ENCODE peak calls at places on chromosomes 12 and 14, in four cellular contexts. I is lower lobe of right lung, O is hepatocyte, N is gastrocnemius medialis. F is an unnamed sample. For H3K4me1, the result is how much of the 10 kb centered on the place peaks cover.

GRCh38 chr12:3242199-3242863 is 165.2 kb downstream of the TSPAN9 start:
- DNase-seq in O (no peak), N (peak), I (no peak), F (no peak)

GRCh38 chr12:30740274-30740673 is 14.5 kb downstream of the CAPRIN2 start:
- DNase-seq in I (no peak), O (no peak), N (no peak), F (no peak)

GRCh38 chr14:63204407-63205280 is at the start of gene RHOJ:
- DNase-seq in O (peak), N (no peak), I (no peak), F (peak)

GRCh38 chr14:61585598-61586538 is 109.4 kb upstream of the HIF1A start:
- DNase-seq in I (no peak), O (peak), N (no peak), F (no peak)

GRCh38 chr12:113214938-113215400 is 6.3 kb upstream of the TPCN1 start:
- DNase-seq in O (peak), I (peak), N (peak), F (no peak)

GRCh38 chr14:20630340-20631022 is 11.0 kb downstream of the OR6S1 start:
- DNase-seq in N (no peak), O (peak), I (no peak), F (peak)

GRCh38 chr12:11763760-11764520 is 114.5 kb downstream of the ETV6 start:
- DNase-seq in O (no peak), N (no peak), I (no peak), F (peak)

GRCh38 chr12:3491938-3492867 is 1.2 kb downstream of the PRMT8 start:
- DNase-seq in N (no peak), I (peak), O (peak), F (peak)

GRCh38 chr14:21680072-21680471 is 6.5 kb upstream of the OR4E1 start:
- DNase-seq in N (no peak), I (no peak), O (no peak), F (peak)

GRCh38 chr14:94857985-94858384 is 88.1 kb upstream of the GSC start:
- DNase-seq in N (no peak), I (no peak), O (no peak), F (no peak)

GRCh38 chr12:19482551-19483109 is 43.3 kb downstream of the AEBP2 start:
- DNase-seq in O (peak), I (peak), N (peak), F (peak)

GRCh38 chr12:123263196-123263817 is 8.3 kb downstream of the CDK2AP1 start:
- DNase-seq in N (no peak), O (no peak), I (peak), F (no peak)

GRCh38 chr12:47990351-47991105 is 13.7 kb downstream of the COL2A1 start:
- DNase-seq in O (peak), I (no peak), N (no peak), F (no peak)

GRCh38 chr12:42332301-42332894 is 6.4 kb downstream of the PPHLN1 start:
- DNase-seq in I (no peak), O (peak), N (no peak), F (peak)

GRCh38 chr14:75805646-75806045 is 144.6 kb downstream of the TTLL5 start:
- DNase-seq in I (no peak), O (no peak), N (no peak), F (no peak)

GRCh38 chr12:6321905-6322304 is 11.4 kb downstream of the PLEKHG6 start:
- DNase-seq in I (no peak), N (peak), O (no peak), F (no peak)
- H3K4me1 ChIP-seq in I (half or more), N (under half), O (under half), F (under half)

DNA sequence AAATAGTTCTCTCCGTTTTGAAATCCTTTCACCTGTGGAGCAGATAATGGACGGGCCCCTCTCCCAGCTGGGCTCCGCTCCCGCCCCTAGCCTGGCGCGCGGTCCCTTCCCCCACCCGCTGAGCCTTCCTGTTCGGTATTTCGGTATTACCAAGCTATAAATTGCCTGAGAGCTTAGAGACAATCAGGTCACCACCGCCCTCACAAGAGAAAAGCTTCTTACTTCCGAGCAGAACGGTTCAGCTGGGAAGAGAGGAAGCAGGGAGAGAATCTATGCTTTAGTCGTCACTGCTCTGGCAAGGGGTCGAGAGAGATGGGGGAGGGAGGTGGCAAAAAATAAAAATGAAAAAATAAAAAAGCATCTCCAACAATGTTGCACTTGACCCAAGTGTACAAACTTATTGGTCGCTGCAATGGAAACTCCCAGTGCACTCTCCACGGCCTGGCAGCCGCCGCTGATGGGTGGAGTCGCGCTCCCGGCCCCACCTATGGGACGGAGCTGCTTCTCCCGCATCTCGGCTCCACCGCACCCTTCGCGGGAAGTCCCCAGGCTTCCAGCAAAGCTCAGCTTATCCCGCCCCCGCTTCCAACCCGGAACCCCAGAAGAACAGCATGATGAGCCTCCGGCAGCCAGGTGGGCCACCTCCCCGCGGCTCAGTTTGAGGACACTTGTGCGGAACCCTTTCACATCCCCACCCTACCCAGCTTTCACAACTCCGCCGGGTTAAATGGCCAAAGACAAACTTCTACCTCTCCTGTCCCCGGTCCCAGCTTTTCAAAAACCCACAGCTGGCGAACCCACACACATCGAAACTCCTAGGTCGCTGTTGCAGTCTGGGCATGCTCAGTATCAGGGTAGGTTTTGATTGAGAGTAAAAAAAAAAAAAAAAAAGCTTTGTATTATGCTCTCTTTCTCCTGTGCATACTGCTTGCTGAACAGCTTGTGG is 819 bp upstream of the SYT1 start:
- DNase-seq in I (peak), O (peak), N (no peak), F (peak)
- H3K27ac ChIP-seq in I (no peak), O (peak), N (no peak), F (no peak)

GRCh38 chr14:88853129-88853528 is 28.7 kb downstream of the TTC8 start:
- DNase-seq in O (no peak), I (no peak), N (no peak), F (no peak)
- H3K4me1 ChIP-seq in O (under half), I (under half), N (under half), F (under half)

DNA sequence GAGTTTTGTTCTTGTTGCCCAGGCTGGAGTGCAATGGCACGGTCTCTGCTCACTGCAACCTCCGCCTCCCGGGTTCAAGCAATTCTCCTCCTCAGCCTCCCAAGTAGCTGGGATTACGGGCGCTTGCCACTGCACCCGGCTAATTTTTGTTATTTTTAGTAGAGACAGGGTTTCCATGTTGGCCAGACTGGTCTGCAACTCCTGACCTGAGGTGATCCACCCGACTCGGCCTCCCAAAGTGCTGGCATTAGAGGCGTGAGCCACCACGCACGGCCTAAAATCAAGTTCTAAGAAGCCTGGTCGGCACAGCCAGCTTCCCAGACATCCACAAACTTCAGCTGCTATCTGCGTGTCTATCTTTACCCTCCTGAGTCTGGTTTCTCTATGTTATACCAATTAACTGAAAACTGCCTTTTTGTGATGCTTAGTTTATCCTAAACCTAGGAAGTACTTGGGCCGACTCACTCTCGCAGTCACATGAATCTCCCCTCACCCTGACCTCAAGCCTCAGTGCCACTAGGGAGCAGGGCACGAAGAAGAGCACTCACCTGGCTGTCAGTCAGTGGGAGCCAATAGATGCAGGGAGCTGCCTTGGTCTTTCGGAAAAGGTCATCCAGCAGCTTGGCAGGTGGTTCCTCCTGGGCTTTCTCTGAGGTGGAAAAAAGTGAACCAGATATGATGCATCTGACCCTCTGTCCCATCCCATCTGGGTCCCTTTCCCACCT is 3.4 kb upstream of the CDH24 start:
- DNase-seq in N (no peak), I (no peak), O (no peak), F (no peak)
- H3K27ac ChIP-seq in N (no peak), I (no peak), O (no peak), F (peak)

DNA sequence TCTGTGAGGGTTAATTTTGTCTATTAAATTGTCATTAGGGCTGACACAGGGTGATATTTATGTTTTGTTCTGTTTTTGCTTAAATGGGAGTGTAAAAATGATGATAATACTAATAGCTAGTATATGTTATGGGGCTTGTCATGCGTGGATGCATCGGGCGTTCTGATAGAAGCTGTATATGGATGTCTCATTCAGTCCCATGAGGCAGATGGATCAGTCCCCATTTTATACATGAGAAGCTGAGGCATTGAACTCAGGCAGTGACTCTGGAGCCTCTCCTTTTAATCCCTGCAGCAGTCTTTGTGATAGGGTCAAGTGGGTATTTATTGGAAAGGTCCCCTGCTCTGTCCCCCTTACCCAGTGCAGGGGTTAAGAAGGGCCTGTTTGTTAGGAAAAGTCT is 46.1 kb downstream of the ELK3 start:
- DNase-seq in N (no peak), O (no peak), I (no peak), F (no peak)
- H3K4me1 ChIP-seq in N (half or more), O (under half), I (half or more), F (under half)

GRCh38 chr14:24207104-24207543 is 1.6 kb downstream of the TSSK4 start:
- DNase-seq in I (no peak), O (no peak), N (no peak), F (no peak)

GRCh38 chr14:24212924-24213865 is at the start of gene CHMP4A:
- DNase-seq in N (peak), O (peak), I (peak), F (peak)

GRCh38 chr14:24213866-24214652 is 771 bp upstream of the CHMP4A start:
- DNase-seq in N (no peak), I (no peak), O (no peak), F (no peak)

GRCh38 chr14:24207625-24208024 is 2.1 kb downstream of the TSSK4 start:
- DNase-seq in N (no peak), I (no peak), O (no peak), F (no peak)

GRCh38 chr14:24211311-24211710 is 2.0 kb downstream of the CHMP4A start:
- DNase-seq in O (no peak), N (no peak), I (no peak), F (no peak)
- H3K27ac ChIP-seq in O (no peak), N (no peak), I (no peak), F (no peak)